ENCODE peak calls at places on chromosomes 13 and 19, in six cellular contexts. W is H1, E is HepG2, M is K562, S is GM12878, D is GM12891. N is an unnamed sample.

GRCh38 chr13:38519229-38519910 is 167.5 kb upstream of the FREM2 start:
- DNase-seq in S (no peak), M (no peak), D (no peak), W (peak; percentile 31), E (no peak), N (no peak)

GRCh38 chr13:29583073-29583785 is 12.3 kb downstream of the SLC7A1 start:
- DNase-seq in E (no peak), M (no peak), D (no peak), W (no peak), S (no peak), N (no peak)

GRCh38 chr19:32692727-32693061 is 1.1 kb downstream of the NUDT19 start:
- DNase-seq in D (no peak), M (no peak), S (no peak), E (no peak), W (no peak), N (no peak)

GRCh38 chr13:32228330-32229041 is 86.7 kb downstream of the ZAR1L start:
- DNase-seq in E (no peak), W (no peak), D (no peak), S (no peak), M (no peak), N (no peak)

GRCh38 chr13:109130093-109130835 is 500.9 kb downstream of the MYO16 start:
- DNase-seq in E (no peak), D (no peak), W (no peak), M (no peak), S (no peak), N (no peak)

GRCh38 chr13:67619987-67620386 is 389.9 kb upstream of the PCDH9 start:
- DNase-seq in E (no peak), M (no peak), S (no peak), D (no peak), W (no peak), N (no peak)

GRCh38 chr13:36344886-36345437 is 1.2 kb downstream of the SPART start:
- DNase-seq in E (no peak), D (no peak), S (no peak), M (no peak), W (no peak), N (no peak)

GRCh38 chr13:44309771-44310767 is 63.6 kb upstream of the SERP2 start:
- DNase-seq in E (no peak), W (no peak), M (no peak), S (no peak), D (no peak), N (no peak)

GRCh38 chr19:29115181-29115580 is 97.8 kb downstream of the UQCRFS1 start:
- DNase-seq in W (no peak), D (no peak), M (no peak), S (no peak), E (no peak), N (no peak)

GRCh38 chr19:37986048-37986750 is 79.2 kb downstream of the SIPA1L3 start:
- DNase-seq in M (no peak), W (no peak), E (no peak), D (no peak), S (no peak), N (no peak)

GRCh38 chr19:47676811-47677210 is 36.4 kb upstream of the EHD2 start:
- DNase-seq in M (no peak), S (no peak), E (no peak), D (no peak), W (no peak), N (no peak)

GRCh38 chr13:40401911-40402776 is 264.3 kb downstream of the FOXO1 start:
- DNase-seq in M (peak; percentile 25), W (no peak), S (peak; percentile 74), E (peak; percentile 88), D (no peak), N (no peak)

GRCh38 chr19:43395561-43395960 is 19.1 kb upstream of the TEX101 start:
- DNase-seq in S (no peak), E (no peak), W (no peak), D (no peak), M (no peak), N (no peak)

DNA sequence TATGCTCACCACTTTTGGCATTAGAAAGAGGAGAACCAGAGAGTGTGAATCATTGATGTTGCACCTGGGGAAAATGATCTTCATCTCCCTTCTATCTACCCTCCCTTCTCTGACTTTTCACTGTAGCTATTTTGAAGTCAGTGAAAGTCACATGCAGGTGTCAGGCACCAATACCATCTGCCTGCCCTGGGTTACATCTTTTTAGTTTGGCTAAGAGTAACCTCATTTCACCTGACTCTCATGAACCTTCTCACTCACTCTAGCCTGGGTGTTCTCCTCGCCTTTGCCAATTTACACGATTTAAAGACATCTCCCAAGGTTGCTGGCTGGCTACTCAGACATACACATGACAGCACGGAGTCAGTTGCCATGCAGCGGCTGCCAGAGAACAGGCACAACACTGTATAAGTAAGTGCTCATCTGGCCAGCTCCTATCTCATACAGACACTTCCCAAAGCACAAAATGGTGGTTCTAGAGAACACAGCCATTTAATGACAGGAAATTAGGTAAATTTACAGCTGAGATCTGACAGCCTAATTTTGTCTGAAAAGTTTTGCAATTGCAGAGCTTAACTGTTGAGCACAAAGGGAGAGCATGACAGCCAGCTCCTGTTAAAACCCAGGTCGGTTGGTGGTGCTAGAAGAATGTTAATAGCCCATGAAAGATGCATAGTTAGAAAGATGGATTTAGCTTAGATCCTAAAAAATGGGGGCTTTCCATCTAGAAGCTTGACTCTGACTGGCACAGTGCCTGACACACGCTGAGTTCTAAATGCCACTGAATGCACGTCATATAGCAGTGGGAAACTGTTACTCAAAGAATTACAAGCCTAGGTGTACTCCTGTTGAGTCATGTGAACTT is 32.5 kb downstream of the LCP1 start:
- DNase-seq in M (no peak), E (no peak), D (no peak), W (no peak), S (no peak), N (no peak)
- TF ChIP-seq POLR2AphosphoS5 in M (no peak), E (no peak), D (peak; percentile 35), W (no peak), S (peak; percentile 67), N (peak; percentile 68)

GRCh38 chr19:35051796-35052195 is 10.3 kb downstream of the HPN start:
- DNase-seq in E (no peak), D (no peak), W (no peak), M (no peak), S (no peak), N (no peak)

GRCh38 chr19:35049456-35049855 is 7.9 kb downstream of the HPN start:
- DNase-seq in S (no peak), E (no peak), M (no peak), D (no peak), W (no peak), N (no peak)

GRCh38 chr19:35046461-35046860 is 4.9 kb downstream of the HPN start:
- DNase-seq in E (no peak), M (no peak), D (no peak), S (no peak), W (no peak), N (no peak)

GRCh38 chr19:35045667-35046300 is 4.3 kb downstream of the HPN start:
- DNase-seq in D (peak; percentile 83), E (no peak), S (peak; percentile 16), M (peak; percentile 59), W (no peak), N (peak; percentile 58)

GRCh38 chr19:35048911-35049411 is 7.4 kb downstream of the HPN start:
- DNase-seq in W (no peak), S (no peak), M (no peak), D (no peak), E (no peak), N (no peak)
- TF ChIP-seq TAF1 in W (no peak), S (no peak), M (no peak), D (no peak), E (no peak), N (no peak)

GRCh38 chr19:45460807-45461347 is 6.9 kb upstream of the FOSB start:
- DNase-seq in W (no peak), S (no peak), E (no peak), M (no peak), D (no peak), N (no peak)

GRCh38 chr19:45455707-45456499 is 11.9 kb upstream of the FOSB start:
- DNase-seq in D (no peak), E (peak; percentile 89), S (no peak), M (peak; percentile 84), W (no peak), N (no peak)

GRCh38 chr19:45451850-45452387 is 15.9 kb upstream of the FOSB start:
- DNase-seq in M (no peak), W (no peak), S (no peak), D (no peak), E (no peak), N (no peak)

GRCh38 chr19:45457776-45458175 is 10.0 kb upstream of the FOSB start:
- DNase-seq in M (no peak), S (no peak), W (no peak), E (no peak), D (no peak), N (no peak)

GRCh38 chr19:45456500-45456815 is 11.3 kb upstream of the FOSB start:
- DNase-seq in S (no peak), D (no peak), W (no peak), E (no peak), M (no peak), N (no peak)
- TF ChIP-seq POLR2A in S (no peak), D (no peak), W (no peak), E (no peak), M (no peak), N (no peak)

GRCh38 chr13:90803210-90803609 is 544.3 kb upstream of the MIR17HG start:
- DNase-seq in D (no peak), S (no peak), E (no peak), W (no peak), M (no peak), N (no peak)
- TF ChIP-seq POLR2AphosphoS5 in D (no peak), S (no peak), E (no peak), W (no peak), M (no peak), N (no peak)

GRCh38 chr13:49935171-49936084 is 712 bp downstream of the SPRYD7 start:
- DNase-seq in M (peak; percentile 30), S (no peak), W (peak; percentile 3), D (no peak), E (peak; percentile 17), N (peak; percentile 10)
- TF ChIP-seq TAF1 in M (no peak), S (no peak), W (no peak), D (no peak), E (no peak), N (no peak)

N was measured in GM12892.